ENCODE peak calls at places on chromosomes 16 and 17, in five cellular contexts. L is NCI-H2081, O is thoracic aorta, I is sigmoid colon, P is PC-9. B is an unnamed sample.

GRCh38 chr16:89446136-89446974 is 44.0 kb downstream of the ANKRD11 start:
- DNase-seq in L (no peak), O (no peak), I (no peak), P (no peak), B (no peak)

GRCh38 chr17:74935585-74936469 is at the start of gene OTOP3:
- DNase-seq in L (no peak), O (no peak), I (no peak), P (no peak), B (no peak)

GRCh38 chr16:85958731-85959130 is 59.8 kb downstream of the IRF8 start:
- DNase-seq in L (no peak), O (no peak), I (no peak), P (no peak), B (no peak)

GRCh38 chr17:16001498-16001897 is 1.9 kb downstream of the TTC19 start:
- DNase-seq in L (no peak), O (no peak), I (no peak), P (no peak), B (no peak)

GRCh38 chr17:1959871-1960569 is 65.1 kb downstream of the RTN4RL1 start:
- DNase-seq in L (no peak), O (no peak), I (no peak), P (no peak), B (no peak)

GRCh38 chr16:67966549-67967182 is 1.8 kb downstream of the SLC12A4 start:
- DNase-seq in L (no peak), O (no peak), I (no peak), P (peak; percentile 41), B (no peak)

GRCh38 chr16:29904947-29905346 is 4.7 kb downstream of the ASPHD1 start:
- DNase-seq in L (no peak), O (no peak), I (no peak), P (no peak), B (no peak)

GRCh38 chr17:62303476-62303875 is 76.9 kb upstream of the EFCAB3 start:
- DNase-seq in L (no peak), O (no peak), I (no peak), P (no peak), B (no peak)

GRCh38 chr17:67016039-67016762 is 28.2 kb upstream of the CACNG1 start:
- DNase-seq in L (no peak), O (no peak), I (no peak), P (no peak), B (no peak)

GRCh38 chr16:27449434-27450188 is 47.6 kb downstream of the IL21R start:
- DNase-seq in L (no peak), O (no peak), I (no peak), P (no peak), B (peak; percentile 67)

GRCh38 chr16:11006666-11007065 is 62.3 kb downstream of the CLEC16A start:
- DNase-seq in L (no peak), O (no peak), I (no peak), P (no peak), B (no peak)

GRCh38 chr16:69762843-69763556 is 868 bp downstream of the WWP2 start:
- DNase-seq in L (no peak), O (no peak), I (no peak), P (no peak), B (no peak)

GRCh38 chr16:13435415-13435814 is 484.5 kb upstream of the ERCC4 start:
- DNase-seq in L (no peak), O (no peak), I (no peak), P (peak; percentile 44), B (no peak)

GRCh38 chr16:87709677-87710076 is 56.1 kb downstream of the KLHDC4 start:
- DNase-seq in L (no peak), O (no peak), I (no peak), P (no peak), B (no peak)

GRCh38 chr16:51815527-51815926 is 664.5 kb upstream of the SALL1 start:
- DNase-seq in L (no peak), O (no peak), I (no peak), P (no peak), B (no peak)